ENCODE peak calls at places on chromosomes 13 and 19, in six cellular contexts. O is thoracic aorta, P is cardiac muscle cell, D is testis, S is gastrocnemius medialis, L is Caco-2. J is an unnamed sample. For H3K27me3, the result is how much of the 10 kb centered on the place peaks cover.

GRCh38 chr19:29400917-29401711 is 124.7 kb upstream of the VSTM2B start:
- DNase-seq in O (no peak), L (no peak), P (no peak), D (no peak), S (no peak), J (no peak)

GRCh38 chr19:32901504-32902161 is 32.1 kb upstream of the SLC7A9 start:
- DNase-seq in D (no peak), P (no peak), S (no peak), L (no peak), O (no peak), J (no peak)

GRCh38 chr19:17873661-17874422 is 2.1 kb downstream of the SLC5A5 start:
- DNase-seq in D (peak), O (no peak), S (no peak), L (peak), P (peak), J (no peak)

GRCh38 chr13:47306991-47307390 is 410.1 kb upstream of the HTR2A start:
- DNase-seq in O (no peak), L (peak), S (no peak), D (no peak), P (no peak), J (no peak)

GRCh38 chr13:46006688-46007452 is 45.7 kb downstream of the ZC3H13 start:
- DNase-seq in L (no peak), S (no peak), O (no peak), P (no peak), D (no peak), J (no peak)

GRCh38 chr13:21800847-21801616 is 130.2 kb downstream of the FGF9 start:
- DNase-seq in O (no peak), L (no peak), S (no peak), D (no peak), P (no peak), J (no peak)

GRCh38 chr13:110216403-110217041 is 90.4 kb downstream of the COL4A1 start:
- DNase-seq in P (peak), S (no peak), O (peak), L (no peak), D (no peak), J (peak)

GRCh38 chr13:112356190-112356589 is 20.0 kb upstream of the SPACA7 start:
- DNase-seq in S (no peak), P (no peak), L (no peak), D (no peak), O (no peak), J (no peak)

GRCh38 chr13:101343128-101343787 is 73.0 kb downstream of the NALCN start:
- DNase-seq in P (no peak), L (no peak), S (no peak), O (no peak), D (no peak), J (no peak)

GRCh38 chr13:66424417-66424816 is 805.7 kb downstream of the PCDH9 start:
- DNase-seq in D (no peak), L (no peak), S (no peak), O (no peak), P (peak), J (no peak)

GRCh38 chr19:38685666-38686529 is 38.4 kb downstream of the ACTN4 start:
- DNase-seq in O (no peak), P (peak), D (no peak), S (no peak), L (peak), J (no peak)

GRCh38 chr19:16359074-16359473 is 34.4 kb downstream of the KLF2 start:
- DNase-seq in L (no peak), O (no peak), S (no peak), P (no peak), D (no peak), J (no peak)

GRCh38 chr19:10817291-10818038 is 18.5 kb downstream of the TMED1 start:
- DNase-seq in D (peak), O (peak), L (no peak), S (peak), P (peak), J (peak)
- H3K4me3 ChIP-seq in D (no peak), O (peak), L (no peak), S (peak), P (no peak), J (no peak)

DNA sequence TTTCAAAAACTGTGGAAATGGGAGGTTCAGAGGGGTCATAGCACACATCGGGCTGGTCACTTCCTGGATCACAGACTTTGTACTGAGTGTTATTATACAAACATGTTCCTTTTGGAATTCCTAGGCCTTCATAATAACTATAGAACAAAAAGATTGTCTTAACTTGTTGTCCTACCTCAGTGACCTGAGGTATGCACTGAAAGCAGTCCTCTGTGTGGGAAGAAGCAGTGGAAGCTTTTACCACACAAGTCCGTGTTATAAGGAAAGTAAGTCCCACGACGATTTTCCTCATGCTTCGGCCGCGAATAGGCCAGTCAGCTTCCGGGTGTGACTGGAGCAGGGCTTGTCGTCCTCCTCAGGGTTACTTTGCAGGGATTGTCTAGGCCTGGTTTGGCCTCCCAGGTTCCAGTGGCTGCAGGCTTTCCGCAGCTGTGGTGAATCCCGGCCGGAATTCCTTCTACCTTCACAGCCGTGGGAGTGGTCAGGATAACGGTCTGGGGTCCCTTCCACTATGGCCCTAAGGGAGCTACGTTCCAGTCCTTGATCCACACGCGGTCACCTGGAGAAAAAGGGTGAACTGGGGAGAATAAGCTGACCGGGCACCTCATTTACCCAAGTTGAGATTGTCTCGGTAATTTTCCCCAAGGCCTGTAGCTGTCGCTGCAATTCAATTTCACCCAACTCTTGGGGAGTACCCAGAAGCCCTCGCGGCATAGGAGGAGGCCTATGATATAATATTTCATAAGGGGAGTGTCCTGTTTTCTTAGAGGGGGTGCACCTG is 16.0 kb downstream of the NAPSA start:
- DNase-seq in L (no peak), S (no peak), P (no peak), D (no peak), O (no peak), J (no peak)
- TF ChIP-seq CTCF in L (no peak), S (no peak), P (no peak), D (no peak), O (no peak), J (no peak)

GRCh38 chr19:6590458-6591319 is at the start of gene CD70:
- DNase-seq in P (no peak), S (no peak), D (no peak), L (no peak), O (no peak), J (no peak)
- H3K27me3 ChIP-seq in P (half or more), S (half or more), D (under half), L (under half), O (under half), J (half or more)

GRCh38 chr13:37595162-37595561 is 3.4 kb downstream of the POSTN start:
- DNase-seq in L (no peak), O (no peak), D (no peak), S (no peak), P (peak), J (no peak)

GRCh38 chr13:37599509-37599908 is 941 bp upstream of the POSTN start:
- DNase-seq in L (no peak), S (no peak), O (no peak), D (no peak), P (peak), J (no peak)

GRCh38 chr13:37602743-37603381 is 4.3 kb upstream of the POSTN start:
- DNase-seq in D (no peak), O (no peak), S (no peak), L (no peak), P (peak), J (no peak)

GRCh38 chr13:37597477-37597876 is 1.1 kb downstream of the POSTN start:
- DNase-seq in L (no peak), O (no peak), S (no peak), P (no peak), D (no peak), J (no peak)

DNA sequence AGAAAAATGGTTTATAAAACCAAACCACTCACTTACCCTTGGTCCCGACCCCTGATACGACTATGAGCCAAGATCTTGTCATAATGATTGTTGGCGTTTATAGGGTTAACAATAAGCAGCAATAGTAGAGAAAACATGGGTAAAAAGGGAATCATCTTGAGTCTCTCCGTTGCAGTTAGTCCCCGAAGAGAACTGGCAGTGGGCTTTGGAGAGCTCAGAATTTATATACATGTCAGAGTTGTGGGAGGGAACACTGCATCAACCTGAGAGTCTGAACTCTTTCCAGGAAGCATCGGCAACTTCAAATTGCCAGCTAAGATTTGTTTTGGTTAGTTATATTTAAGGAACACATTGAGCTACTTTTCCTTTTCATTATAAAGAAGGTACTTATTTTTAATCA is at the start of gene POSTN:
- DNase-seq in O (no peak), P (peak), S (no peak), L (no peak), D (no peak), J (no peak)
- H3K4me3 ChIP-seq in O (peak), P (no peak), S (no peak), L (no peak), D (no peak), J (no peak)

DNA sequence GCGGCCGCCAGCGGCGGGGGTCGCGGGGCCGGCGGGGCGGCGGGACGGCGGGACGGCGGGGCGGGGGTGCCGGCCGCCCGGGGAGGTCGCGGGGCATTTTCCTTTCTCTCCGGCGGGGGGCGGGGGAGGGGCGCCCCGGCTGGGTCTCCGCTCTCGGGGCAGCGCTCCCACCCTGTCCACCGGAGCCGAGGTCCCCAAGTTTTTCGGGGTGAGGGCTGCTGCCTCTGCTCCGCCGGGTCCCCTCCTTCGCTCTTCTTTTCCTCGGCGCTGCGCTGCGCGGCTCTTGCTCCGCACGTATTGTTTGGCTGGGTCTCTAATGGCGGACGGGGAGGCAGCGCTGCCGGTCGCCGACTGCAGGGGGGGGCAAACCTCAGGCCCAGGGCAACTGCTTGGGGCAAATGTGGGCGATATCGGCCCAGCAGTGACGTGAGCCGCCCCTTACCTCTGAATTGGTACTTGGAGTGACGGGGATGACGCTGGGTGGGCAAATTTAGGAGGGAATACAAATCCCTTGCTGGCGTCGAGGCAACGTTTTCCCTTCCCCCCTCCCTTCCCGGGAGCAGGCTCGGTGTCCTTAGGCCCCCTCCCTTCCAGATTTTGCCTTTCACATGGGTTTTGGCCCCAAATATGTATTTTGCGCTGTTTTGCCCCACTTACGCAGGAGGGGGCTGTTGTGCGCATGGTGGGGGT is 759 bp downstream of the ZMYM2 start:
- DNase-seq in O (peak), D (peak), P (peak), L (peak), S (peak), J (peak)
- TF ChIP-seq CTCF in O (peak), D (no peak), P (no peak), L (peak), S (peak), J (no peak)

DNA sequence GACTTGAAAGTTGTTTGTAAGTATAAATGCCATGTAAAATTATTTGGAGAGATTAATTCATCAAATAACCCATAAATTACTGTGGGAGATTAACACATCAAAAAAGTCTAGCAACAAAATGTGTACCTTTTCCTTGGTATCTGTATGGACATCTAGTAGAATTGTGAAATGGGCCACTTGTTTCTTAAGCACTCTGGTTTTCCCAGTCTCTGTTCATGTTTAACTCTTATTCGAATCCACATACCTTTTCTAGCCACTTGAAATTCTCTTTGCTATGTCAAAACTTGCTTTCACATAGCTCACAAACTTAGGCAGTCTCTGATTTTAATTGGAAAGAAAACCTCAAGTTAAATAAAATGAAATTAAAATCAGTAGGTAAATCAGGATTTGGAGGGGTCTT is 470.6 kb downstream of the LMO7 start:
- DNase-seq in O (no peak), L (no peak), S (no peak), P (no peak), D (no peak), J (no peak)
- H3K27me3 ChIP-seq in O (under half), L (under half), S (under half), P (under half), D (under half), J (under half)

GRCh38 chr19:35135389-35135909 is 590 bp upstream of the LGI4 start:
- DNase-seq in L (peak), O (no peak), S (peak), P (peak), D (peak), J (peak)
- H3K4me3 ChIP-seq in L (no peak), O (peak), S (peak), P (peak), D (no peak), J (no peak)

GRCh38 chr13:87999141-87999765 is 328.1 kb downstream of the SLITRK5 start:
- DNase-seq in D (no peak), O (no peak), P (peak), S (no peak), L (no peak), J (no peak)

GRCh38 chr13:88000239-88000638 is 329.1 kb downstream of the SLITRK5 start:
- DNase-seq in D (no peak), O (no peak), S (no peak), L (no peak), P (no peak), J (no peak)

GRCh38 chr13:88000787-88001186 is 329.6 kb downstream of the SLITRK5 start:
- DNase-seq in L (no peak), P (no peak), O (no peak), S (no peak), D (no peak), J (no peak)

GRCh38 chr13:87999791-88000190 is 328.6 kb downstream of the SLITRK5 start:
- DNase-seq in L (no peak), O (no peak), S (no peak), P (no peak), D (no peak), J (no peak)

GRCh38 chr13:88005188-88005587 is 334.0 kb downstream of the SLITRK5 start:
- DNase-seq in P (no peak), O (no peak), D (no peak), L (no peak), S (no peak), J (no peak)
- TF ChIP-seq CTCF in P (no peak), O (no peak), D (no peak), L (no peak), S (no peak), J (no peak)

DNA sequence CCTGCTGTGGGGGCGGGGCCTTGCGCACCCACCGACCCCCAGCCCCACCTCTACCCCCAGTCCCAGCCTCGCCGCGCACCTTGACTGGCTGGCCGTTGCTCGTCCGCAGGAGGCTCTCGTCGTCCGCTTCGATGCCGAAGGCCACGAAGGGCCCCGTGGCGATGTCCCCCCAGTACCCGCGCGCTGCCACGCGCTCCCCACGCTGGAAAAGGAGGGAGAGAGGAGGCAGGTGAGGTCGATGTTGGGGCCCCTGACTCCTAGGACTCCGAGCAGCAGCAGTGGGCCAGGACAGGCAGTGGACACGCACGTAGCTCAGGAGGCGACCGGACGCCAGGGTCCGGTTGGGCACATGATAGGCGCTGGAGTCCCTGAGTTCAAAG is 3.4 kb upstream of the TNNI3 start:
- DNase-seq in L (no peak), S (no peak), D (no peak), P (no peak), O (no peak), J (no peak)
- H3K27me3 ChIP-seq in L (under half), S (under half), D (under half), P (under half), O (under half), J (under half)

GRCh38 chr13:103101902-103102301 is 35.7 kb upstream of the SLC10A2 start:
- DNase-seq in P (no peak), S (no peak), L (no peak), O (no peak), D (no peak), J (peak)
- H3K4me3 ChIP-seq in P (no peak), S (no peak), L (no peak), O (no peak), D (no peak), J (no peak)

J was measured in adrenal gland.